ENCODE peak calls at places on chromosomes 12 and 14, in seven cellular contexts. I, F, X, P, O, J and B are unnamed samples.

GRCh38 chr12:4899361-4899760 is 10.3 kb upstream of the KCNA1 start:
- DNase-seq in I (no peak), F (no peak), X (no peak), P (no peak), O (no peak), J (no peak), B (no peak)

GRCh38 chr12:50251619-50252300 is 31.6 kb downstream of the LIMA1 start:
- DNase-seq in I (no peak), F (no peak), X (peak; percentile 57), P (no peak), O (no peak), J (no peak), B (peak; percentile 55)

GRCh38 chr14:53982546-53982945 is 25.9 kb upstream of the BMP4 start:
- DNase-seq in I (no peak), F (no peak), X (no peak), P (no peak), O (no peak), J (no peak), B (no peak)

GRCh38 chr14:49924852-49925251 is 32.0 kb downstream of the ARF6 start:
- DNase-seq in I (no peak), F (no peak), X (no peak), P (no peak), O (no peak), J (no peak), B (no peak)

GRCh38 chr12:131327521-131328488 is 374.1 kb downstream of the ADGRD1 start:
- DNase-seq in I (no peak), F (no peak), X (no peak), P (no peak), O (no peak), J (no peak), B (no peak)

GRCh38 chr12:105820407-105821140 is 318.2 kb downstream of the NUAK1 start:
- DNase-seq in I (no peak), F (peak; percentile 72), X (peak; percentile 93), P (no peak), O (no peak), J (peak; percentile 34), B (peak; percentile 42)

GRCh38 chr12:75087656-75088055 is 122.0 kb downstream of the KCNC2 start:
- DNase-seq in I (no peak), F (no peak), X (peak; percentile 18), P (no peak), O (no peak), J (no peak), B (no peak)

GRCh38 chr12:3044141-3044630 is 33.0 kb upstream of the TSPAN9 start:
- DNase-seq in I (no peak), F (no peak), X (no peak), P (no peak), O (no peak), J (no peak), B (no peak)

GRCh38 chr12:112822056-112822455 is 30.5 kb downstream of the RPH3A start:
- DNase-seq in I (no peak), F (no peak), X (no peak), P (no peak), O (no peak), J (no peak), B (no peak)

GRCh38 chr12:6383572-6384498 is at the start of gene LTBR:
- DNase-seq in I (peak; percentile 41), F (peak; percentile 98), X (peak; percentile 94), P (no peak), O (peak; percentile 97), J (peak; percentile 96), B (peak; percentile 96)

GRCh38 chr12:123119808-123120207 is 31.1 kb downstream of the PITPNM2 start:
- DNase-seq in I (no peak), F (no peak), X (no peak), P (peak; percentile 39), O (no peak), J (no peak), B (no peak)

GRCh38 chr12:92927436-92928116 is 1.5 kb downstream of the EEA1 start:
- DNase-seq in I (peak; percentile 49), F (no peak), X (peak; percentile 75), P (no peak), O (no peak), J (no peak), B (no peak)

GRCh38 chr14:76386922-76387782 is 11.2 kb downstream of the ESRRB start:
- DNase-seq in I (peak; percentile 35), F (peak; percentile 73), X (peak; percentile 76), P (peak; percentile 28), O (peak; percentile 65), J (peak; percentile 60), B (peak; percentile 45)

GRCh38 chr12:3557136-3557697 is 66.2 kb downstream of the PRMT8 start:
- DNase-seq in I (no peak), F (no peak), X (no peak), P (no peak), O (no peak), J (no peak), B (no peak)

GRCh38 chr12:109683316-109683715 is 30.3 kb upstream of the FAM222A start:
- DNase-seq in I (no peak), F (no peak), X (no peak), P (no peak), O (no peak), J (no peak), B (no peak)

GRCh38 chr12:71780207-71780822 is 25.7 kb downstream of the RAB21 start:
- DNase-seq in I (no peak), F (no peak), X (peak; percentile 75), P (peak; percentile 52), O (peak; percentile 29), J (no peak), B (peak; percentile 20)

GRCh38 chr14:23828611-23829010 is 125.0 kb upstream of the DHRS4 start:
- DNase-seq in I (no peak), F (no peak), X (no peak), P (no peak), O (no peak), J (no peak), B (no peak)

GRCh38 chr12:17975239-17975638 is 114.8 kb downstream of the RERGL start:
- DNase-seq in I (no peak), F (no peak), X (no peak), P (no peak), O (no peak), J (no peak), B (no peak)

GRCh38 chr14:88821378-88821777 is 3.1 kb upstream of the TTC8 start:
- DNase-seq in I (no peak), F (no peak), X (no peak), P (no peak), O (no peak), J (no peak), B (no peak)

GRCh38 chr12:75985566-75985965 is 46.0 kb downstream of the PHLDA1 start:
- DNase-seq in I (no peak), F (no peak), X (no peak), P (no peak), O (no peak), J (no peak), B (no peak)

GRCh38 chr12:91913651-91914050 is 232.0 kb downstream of the BTG1 start:
- DNase-seq in I (no peak), F (no peak), X (no peak), P (no peak), O (no peak), J (no peak), B (no peak)

GRCh38 chr14:68403191-68403781 is 389.6 kb downstream of the ZFP36L1 start:
- DNase-seq in I (no peak), F (no peak), X (peak; percentile 37), P (no peak), O (no peak), J (no peak), B (no peak)

GRCh38 chr14:73462078-73462715 is 3.9 kb upstream of the NUMB start:
- DNase-seq in I (no peak), F (peak; percentile 60), X (peak; percentile 61), P (no peak), O (peak; percentile 92), J (peak; percentile 74), B (peak; percentile 90)

GRCh38 chr14:102692334-102692733 is 84.9 kb upstream of the TRAF3 start:
- DNase-seq in I (no peak), F (no peak), X (peak; percentile 13), P (no peak), O (no peak), J (no peak), B (no peak)
- H3K4me3 ChIP-seq in I (no peak overlapping the region), F (no peak overlapping the region), X (no peak overlapping the region), P (no peak overlapping the region), O (no peak overlapping the region), J (no peak overlapping the region), B (no peak overlapping the region)

GRCh38 chr14:69572634-69573135 is 2.0 kb downstream of the CCDC177 start:
- DNase-seq in I (no peak), F (no peak), X (no peak), P (no peak), O (no peak), J (no peak), B (no peak)
- H3K4me3 ChIP-seq in I (no peak overlapping the region), F (no peak overlapping the region), X (no peak overlapping the region), P (peak overlapping the region; percentile 15), O (peak overlapping the region; percentile 62), J (no peak overlapping the region), B (peak overlapping the region; percentile 20)

GRCh38 chr12:88793091-88793490 is 212.8 kb upstream of the KITLG start:
- DNase-seq in I (no peak), F (no peak), X (peak; percentile 57), P (no peak), O (no peak), J (no peak), B (no peak)

GRCh38 chr12:88790231-88790630 is 210.0 kb upstream of the KITLG start:
- DNase-seq in I (no peak), F (no peak), X (no peak), P (no peak), O (no peak), J (no peak), B (no peak)
- H3K4me3 ChIP-seq in I (no peak overlapping the region), F (no peak overlapping the region), X (no peak overlapping the region), P (no peak overlapping the region), O (no peak overlapping the region), J (no peak overlapping the region), B (no peak overlapping the region)

DNA sequence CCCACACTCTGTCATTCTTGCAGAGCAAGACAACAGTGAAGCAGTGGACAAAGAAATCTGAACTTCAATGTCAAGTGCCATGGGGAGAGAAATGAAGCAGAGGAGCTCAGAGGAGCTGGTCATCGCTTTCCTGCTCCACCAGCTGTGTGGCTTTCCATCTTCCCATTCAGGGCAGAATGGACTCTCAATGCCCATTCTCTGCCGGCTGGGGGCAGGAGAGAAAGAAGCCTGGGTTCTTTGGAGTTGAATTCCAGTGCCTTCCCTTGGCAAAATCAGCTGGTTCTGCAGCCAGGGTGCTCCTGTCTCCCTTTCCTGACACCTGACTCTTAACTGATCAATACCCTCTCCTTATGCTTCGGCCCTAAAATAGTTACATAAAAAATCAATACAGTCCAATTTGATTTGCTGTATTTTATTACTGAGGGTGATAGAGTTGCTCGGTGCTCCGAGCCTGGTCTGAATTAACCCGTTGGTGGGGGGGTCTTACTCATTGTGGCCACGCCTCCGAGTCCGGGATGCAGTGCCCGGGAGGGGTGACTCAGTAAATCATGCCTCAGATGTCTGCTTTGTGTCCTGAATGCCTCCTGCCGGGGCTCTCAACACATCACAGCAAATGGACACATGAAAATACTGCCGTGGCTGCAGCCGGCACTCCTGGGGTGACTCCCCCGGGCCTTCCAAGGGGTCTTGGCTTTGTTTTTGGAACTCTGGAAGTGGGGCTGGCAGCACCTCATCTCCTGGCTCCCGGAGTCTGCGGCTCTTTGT is 128.7 kb downstream of the AACS start:
- DNase-seq in I (no peak), F (no peak), X (no peak), P (no peak), O (no peak), J (no peak), B (no peak)
- H3K4me3 ChIP-seq in I (no peak overlapping the region), F (no peak overlapping the region), X (no peak overlapping the region), P (no peak overlapping the region), O (no peak overlapping the region), J (no peak overlapping the region), B (no peak overlapping the region)